ENCODE peak calls at places on chromosomes 7 and 10, in six cellular contexts. P is RWPE1; S is effector memory CD4-positive, alpha-beta T cell; Y is right cardiac atrium; Q is cardiac muscle cell; Z is right lobe of liver. M is an unnamed sample.

GRCh38 chr7:92645531-92646061 is 55.4 kb upstream of the FAM133B start:
- DNase-seq in P (peak; percentile 74), S (no peak), Y (no peak), Q (no peak), Z (no peak), M (no peak)

GRCh38 chr10:79413196-79413595 is 32.2 kb downstream of the ZCCHC24 start:
- DNase-seq in P (no peak), S (no peak), Y (peak; percentile 77), Q (no peak), Z (peak; percentile 51), M (no peak)

GRCh38 chr7:74057987-74058386 is 25.6 kb upstream of the LIMK1 start:
- DNase-seq in P (no peak), S (no peak), Y (no peak), Q (no peak), Z (no peak), M (no peak)

GRCh38 chr10:92200564-92200963 is 90.3 kb downstream of the CPEB3 start:
- DNase-seq in P (peak; percentile 58), S (no peak), Y (no peak), Q (no peak), Z (no peak), M (no peak)

GRCh38 chr7:116097365-116098009 is 66.9 kb upstream of the TFEC start:
- DNase-seq in P (peak; percentile 54), S (no peak), Y (no peak), Q (no peak), Z (no peak), M (no peak)

GRCh38 chr10:16902606-16903005 is 85.4 kb upstream of the RSU1 start:
- DNase-seq in P (no peak), S (no peak), Y (no peak), Q (no peak), Z (no peak), M (no peak)

GRCh38 chr10:113754768-113755167 is 3.3 kb downstream of the PLEKHS1 start:
- DNase-seq in P (no peak), S (no peak), Y (no peak), Q (no peak), Z (no peak), M (no peak)

GRCh38 chr10:122348512-122348911 is 26.0 kb upstream of the PLEKHA1 start:
- DNase-seq in P (no peak), S (no peak), Y (no peak), Q (no peak), Z (no peak), M (no peak)

GRCh38 chr10:110326351-110327032 is 21.8 kb upstream of the SMNDC1 start:
- DNase-seq in P (no peak), S (no peak), Y (no peak), Q (no peak), Z (no peak), M (no peak)

GRCh38 chr7:105885386-105886111 is 9.2 kb upstream of the ATXN7L1 start:
- DNase-seq in P (no peak), S (no peak), Y (no peak), Q (peak; percentile 72), Z (no peak), M (no peak)

GRCh38 chr7:128738570-128739047 is 550 bp upstream of the CALU start:
- DNase-seq in P (no peak), S (no peak), Y (no peak), Q (no peak), Z (no peak), M (no peak)

GRCh38 chr10:43199684-43200537 is 61.7 kb downstream of the CSGALNACT2 start:
- DNase-seq in P (no peak), S (no peak), Y (no peak), Q (no peak), Z (no peak), M (no peak)

GRCh38 chr10:99859585-99859984 is 77.1 kb downstream of the ABCC2 start:
- DNase-seq in P (no peak), S (no peak), Y (no peak), Q (peak; percentile 55), Z (no peak), M (no peak)

GRCh38 chr7:143391462-143392404 is 10.6 kb downstream of the ZYX start:
- DNase-seq in P (no peak), S (no peak), Y (peak; percentile 92), Q (no peak), Z (peak; percentile 55), M (no peak)

GRCh38 chr7:41754046-41754445 is 51.2 kb upstream of the INHBA start:
- DNase-seq in P (no peak), S (no peak), Y (no peak), Q (no peak), Z (no peak), M (no peak)

GRCh38 chr10:3969876-3970666 is 185.1 kb upstream of the KLF6 start:
- DNase-seq in P (no peak), S (no peak), Y (no peak), Q (no peak), Z (no peak), M (no peak)

GRCh38 chr10:23892296-23892695 is 316.6 kb upstream of the KIAA1217 start:
- DNase-seq in P (no peak), S (no peak), Y (no peak), Q (no peak), Z (no peak), M (no peak)

GRCh38 chr10:88045544-88046415 is 182.4 kb downstream of the PTEN start:
- DNase-seq in P (no peak), S (no peak), Y (no peak), Q (no peak), Z (no peak), M (no peak)

GRCh38 chr10:16585103-16585502 is 63.4 kb upstream of the C1QL3 start:
- DNase-seq in P (no peak), S (no peak), Y (no peak), Q (no peak), Z (no peak), M (no peak)

GRCh38 chr10:75367098-75367497 is 34.5 kb downstream of the ZNF503 start:
- DNase-seq in P (no peak), S (no peak), Y (no peak), Q (no peak), Z (no peak), M (no peak)

GRCh38 chr10:72661436-72661835 is 30.5 kb upstream of the MCU start:
- DNase-seq in P (no peak), S (no peak), Y (no peak), Q (no peak), Z (no peak), M (no peak)

DNA sequence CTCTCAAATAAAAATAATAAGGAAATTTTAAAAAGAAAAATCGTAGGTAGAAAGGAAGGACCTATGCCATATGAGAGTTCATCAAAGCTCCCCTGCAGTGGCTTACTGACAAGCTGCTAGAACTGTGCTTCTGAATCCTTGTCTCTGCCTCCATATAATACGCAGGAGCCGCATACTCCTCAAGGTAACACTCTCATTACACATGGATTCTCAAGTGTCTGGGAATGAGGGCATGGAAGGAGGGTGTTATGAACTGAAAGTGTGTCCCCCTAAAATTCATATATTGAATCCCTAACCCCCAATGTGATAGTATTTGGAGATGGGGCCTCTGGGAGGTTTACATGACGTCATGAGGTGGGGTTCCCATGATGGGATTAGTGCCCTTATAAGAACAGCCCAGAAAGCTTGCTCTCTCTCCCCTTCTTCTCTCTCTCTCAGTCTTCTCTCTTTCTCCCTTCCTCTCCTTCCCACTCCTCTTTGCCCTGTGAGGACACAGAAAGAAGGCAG is 35.2 kb downstream of the CREB3L2 start:
- DNase-seq in P (no peak), S (no peak), Y (no peak), Q (no peak), Z (no peak), M (no peak)
- H3K27ac ChIP-seq in P (no peak overlapping the region), S (no peak overlapping the region), Y (peak overlapping the region; percentile 53), Q (peak overlapping the region; percentile 69), Z (no peak overlapping the region), M (no peak overlapping the region)

DNA sequence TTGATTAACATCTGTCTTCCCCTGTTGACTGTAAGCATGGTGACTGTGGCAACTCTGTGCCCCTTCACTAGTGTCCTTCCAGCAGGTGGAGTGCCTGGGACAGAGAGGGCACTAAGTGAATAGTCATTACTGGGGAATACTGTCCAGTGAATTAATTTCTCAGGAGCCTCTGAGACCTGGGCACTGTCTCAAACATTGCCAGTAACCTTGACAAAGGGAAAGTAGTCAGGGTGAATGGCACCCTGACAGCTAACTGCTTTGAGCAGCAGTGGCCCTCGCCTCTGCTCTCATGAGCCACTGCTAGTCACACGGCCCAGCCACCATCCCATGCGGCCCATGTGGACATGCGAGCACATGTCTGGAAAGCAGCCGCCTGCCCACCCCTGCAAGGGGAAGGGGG is 13.1 kb upstream of the GRB10 start:
- DNase-seq in P (no peak), S (no peak), Y (no peak), Q (no peak), Z (no peak), M (no peak)
- H3K27ac ChIP-seq in P (no peak overlapping the region), S (no peak overlapping the region), Y (no peak overlapping the region), Q (no peak overlapping the region), Z (no peak overlapping the region), M (no peak overlapping the region)

DNA sequence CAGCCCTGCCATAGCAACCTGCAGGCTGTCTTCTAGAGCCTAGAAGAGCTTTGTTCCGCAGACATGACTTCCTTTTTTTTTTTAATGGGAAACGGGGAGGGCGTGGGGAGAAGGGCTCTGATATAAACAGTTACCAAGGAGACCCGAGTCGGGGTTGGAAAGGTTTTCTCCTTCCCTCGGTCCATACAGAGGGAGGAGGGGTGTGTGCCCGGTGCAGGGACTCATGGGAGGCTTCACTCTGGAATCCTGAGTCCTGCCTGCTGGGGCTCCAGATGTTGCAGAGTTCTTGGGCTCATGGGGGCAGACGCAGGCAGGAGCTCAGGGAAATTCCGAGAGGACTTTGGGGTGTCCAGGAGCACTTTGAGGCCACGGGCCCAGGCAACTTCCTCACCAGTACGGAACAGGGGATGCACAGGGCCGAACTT is 26.8 kb downstream of the TMEM120A start:
- DNase-seq in P (no peak), S (no peak), Y (peak; percentile 77), Q (no peak), Z (no peak), M (no peak)
- H3K27ac ChIP-seq in P (no peak overlapping the region), S (no peak overlapping the region), Y (peak overlapping the region; percentile 56), Q (no peak overlapping the region), Z (peak overlapping the region; percentile 47), M (peak overlapping the region; percentile 70)

GRCh38 chr7:77800158-77800557 is 1.6 kb downstream of the PHTF2 start:
- DNase-seq in P (no peak), S (no peak), Y (no peak), Q (peak; percentile 7), Z (no peak), M (no peak)
- H3K27ac ChIP-seq in P (no peak overlapping the region), S (peak overlapping the region; percentile 76), Y (no peak overlapping the region), Q (peak overlapping the region; percentile 85), Z (no peak overlapping the region), M (no peak overlapping the region)

GRCh38 chr10:80474597-80474910 is 20.4 kb downstream of the TSPAN14 start:
- DNase-seq in P (no peak), S (no peak), Y (no peak), Q (no peak), Z (no peak), M (no peak)
- H3K27ac ChIP-seq in P (peak overlapping the region; percentile 97), S (peak overlapping the region; percentile 72), Y (no peak overlapping the region), Q (peak overlapping the region; percentile 23), Z (no peak overlapping the region), M (no peak overlapping the region)

GRCh38 chr7:65931685-65932084 is 50.3 kb downstream of the GUSB start:
- DNase-seq in P (no peak), S (no peak), Y (no peak), Q (no peak), Z (no peak), M (no peak)
- H3K27ac ChIP-seq in P (no peak overlapping the region), S (no peak overlapping the region), Y (no peak overlapping the region), Q (no peak overlapping the region), Z (no peak overlapping the region), M (no peak overlapping the region)

M was measured in caudate nucleus.